ENCODE peak calls at places on chromosomes 16 and 17, in six cellular contexts. Z is prostate gland, R is epithelial cell of esophagus, F is AG10803, M is coronary artery, P is BE2C. J is an unnamed sample.

GRCh38 chr17:46977348-46977747 is 1.7 kb downstream of the RPRML start:
- DNase-seq in F (no peak), R (peak), Z (no peak), P (peak), M (no peak), J (peak)

GRCh38 chr17:33038740-33039139 is 47.1 kb downstream of the SPACA3 start:
- DNase-seq in Z (no peak), M (no peak), P (peak), F (peak), R (peak), J (peak)

GRCh38 chr17:68800731-68801130 is 154.5 kb downstream of the ABCA8 start:
- DNase-seq in Z (no peak), R (no peak), P (no peak), F (peak), M (no peak), J (peak)

GRCh38 chr16:67708368-67708771 is 10.7 kb downstream of the GFOD2 start:
- DNase-seq in F (peak), R (peak), M (no peak), P (no peak), Z (no peak), J (no peak)

GRCh38 chr16:3776316-3776715 is 59.0 kb upstream of the TRAP1 start:
- DNase-seq in M (no peak), R (no peak), Z (no peak), F (no peak), P (no peak), J (no peak)

GRCh38 chr17:19360772-19361171 is 1.8 kb downstream of the B9D1 start:
- DNase-seq in P (no peak), M (no peak), F (no peak), Z (no peak), R (no peak), J (no peak)

GRCh38 chr17:68184816-68185436 is 62.9 kb upstream of the AMZ2 start:
- DNase-seq in Z (no peak), M (no peak), R (no peak), F (no peak), P (no peak), J (no peak)

GRCh38 chr17:70313031-70313430 is 143.7 kb downstream of the KCNJ2 start:
- DNase-seq in M (no peak), P (no peak), R (no peak), Z (no peak), F (peak), J (peak)

GRCh38 chr16:54080524-54081008 is 206.0 kb downstream of the IRX3 start:
- DNase-seq in R (peak), Z (peak), F (peak), P (no peak), M (no peak), J (peak)

GRCh38 chr17:16214190-16215001 is 938 bp downstream of the NCOR1 start:
- DNase-seq in M (no peak), R (peak), P (no peak), Z (no peak), F (peak), J (no peak)

GRCh38 chr16:31700530-31701388 is 172.8 kb upstream of the ZNF267 start:
- DNase-seq in M (no peak), F (peak), P (no peak), Z (peak), R (peak), J (peak)

GRCh38 chr17:71032746-71033273 is 863.5 kb downstream of the KCNJ2 start:
- DNase-seq in M (no peak), P (peak), Z (no peak), R (no peak), F (no peak), J (no peak)

GRCh38 chr17:77218902-77219301 is 78.1 kb downstream of the SEC14L1 start:
- DNase-seq in M (no peak), Z (no peak), P (no peak), R (no peak), F (no peak), J (no peak)

GRCh38 chr17:51169340-51169739 is 3.1 kb downstream of the NME2 start:
- DNase-seq in P (no peak), R (no peak), Z (no peak), M (no peak), F (no peak), J (no peak)

GRCh38 chr17:57256708-57257112 is 387 bp downstream of the MSI2 start:
- DNase-seq in P (no peak), Z (peak), M (no peak), R (peak), F (no peak), J (peak)

GRCh38 chr17:34579017-34579946 is at the start of gene TMEM132E:
- DNase-seq in P (peak), M (no peak), F (peak), Z (peak), R (peak), J (no peak)

GRCh38 chr17:66426397-66427033 is 124.1 kb downstream of the PRKCA start:
- DNase-seq in R (peak), P (no peak), F (no peak), M (no peak), Z (no peak), J (peak)

DNA sequence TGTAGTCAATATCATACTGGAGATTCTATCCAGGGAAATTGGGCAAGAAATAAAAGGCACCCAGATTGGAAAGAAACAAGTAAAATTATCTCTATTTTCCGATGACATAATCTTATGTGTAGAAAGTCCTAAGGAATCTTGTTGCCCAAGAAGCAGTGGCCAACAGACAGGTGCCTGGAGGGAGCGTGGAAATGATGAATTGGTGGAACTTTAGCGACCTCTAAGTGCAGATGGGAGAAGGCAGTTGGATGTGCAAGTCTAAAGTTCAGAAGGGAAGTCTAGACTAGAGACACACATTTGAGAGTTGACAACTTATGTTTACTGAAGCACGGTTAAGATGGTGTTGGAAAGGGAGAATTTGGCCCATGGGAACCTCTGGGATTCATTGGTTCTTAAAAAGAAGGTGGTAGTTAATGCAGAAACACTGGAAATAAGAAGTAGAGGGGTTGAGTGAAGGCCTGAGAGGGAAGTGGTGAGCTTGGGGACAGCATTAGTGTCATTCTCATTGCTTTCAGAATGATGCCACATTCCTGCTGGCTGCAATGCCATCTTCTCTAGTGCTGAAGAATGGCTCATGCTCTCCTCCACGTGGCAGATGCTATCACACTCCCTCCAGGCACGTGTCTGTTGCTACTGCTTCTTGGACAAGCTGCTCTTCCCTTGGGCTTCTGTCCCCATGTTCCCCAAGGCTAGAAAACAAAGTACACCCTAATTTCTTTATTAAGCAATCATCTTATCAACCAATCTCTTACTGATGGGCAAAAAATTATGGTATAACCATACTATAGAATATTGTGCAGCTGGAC is 24.0 kb downstream of the TAT start:
- DNase-seq in F (no peak), M (no peak), Z (no peak), P (no peak), R (peak), J (no peak)
- TF ChIP-seq CTCF in F (no peak), M (no peak), Z (no peak), P (peak), R (peak), J (no peak)

DNA sequence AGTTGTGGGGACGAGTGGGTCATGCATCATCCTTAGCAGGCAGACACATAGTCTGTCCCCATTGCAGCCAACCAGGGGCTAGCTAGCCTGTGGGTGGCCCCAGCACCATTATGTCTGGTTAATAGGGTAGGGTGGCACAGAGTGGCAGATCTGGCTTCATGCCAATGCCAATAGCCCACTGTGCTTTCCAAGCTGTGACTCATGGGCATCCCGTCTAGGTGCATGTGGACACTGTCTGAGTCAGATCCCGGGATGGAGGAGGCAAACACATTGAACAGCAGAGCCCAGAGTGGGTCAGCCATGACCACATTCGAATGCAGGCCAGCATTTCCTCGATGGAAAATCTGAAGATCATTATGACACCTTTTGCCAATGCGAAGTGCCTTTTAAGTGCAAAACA is 2.5 kb downstream of the HS3ST2 start:
- DNase-seq in R (peak), P (no peak), Z (no peak), M (no peak), F (no peak), J (no peak)
- H3K4me3 ChIP-seq in R (no peak), P (peak), Z (no peak), M (peak), F (no peak), J (no peak)

DNA sequence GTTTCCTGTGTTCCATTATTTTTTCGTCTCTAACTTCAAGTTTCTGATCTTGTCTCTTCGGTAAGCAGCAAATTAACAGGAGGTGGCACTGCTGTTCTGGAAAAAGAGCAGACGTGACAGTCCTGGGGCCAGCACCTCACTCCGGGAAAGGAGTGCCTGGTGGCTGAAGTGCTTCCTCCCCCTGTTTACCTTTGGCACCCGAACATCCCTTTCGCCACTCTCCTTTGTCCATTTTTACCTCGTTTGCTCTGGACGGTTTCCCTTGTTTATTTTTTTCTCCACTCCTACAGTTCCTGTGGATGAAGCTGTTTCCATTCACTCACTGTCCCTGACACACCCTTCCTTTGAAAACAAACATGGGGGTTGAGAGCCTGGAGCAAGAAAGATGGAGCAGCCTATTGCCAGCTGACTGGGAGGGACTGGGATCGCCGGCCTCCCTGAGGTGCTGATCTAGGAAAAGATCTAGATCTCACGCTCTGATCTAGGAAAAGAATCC is 12.6 kb downstream of the SAP30BP start:
- DNase-seq in R (peak), P (no peak), Z (peak), F (peak), M (no peak), J (peak)
- TF ChIP-seq CTCF in R (peak), P (no peak), Z (peak), F (peak), M (no peak), J (peak)

DNA sequence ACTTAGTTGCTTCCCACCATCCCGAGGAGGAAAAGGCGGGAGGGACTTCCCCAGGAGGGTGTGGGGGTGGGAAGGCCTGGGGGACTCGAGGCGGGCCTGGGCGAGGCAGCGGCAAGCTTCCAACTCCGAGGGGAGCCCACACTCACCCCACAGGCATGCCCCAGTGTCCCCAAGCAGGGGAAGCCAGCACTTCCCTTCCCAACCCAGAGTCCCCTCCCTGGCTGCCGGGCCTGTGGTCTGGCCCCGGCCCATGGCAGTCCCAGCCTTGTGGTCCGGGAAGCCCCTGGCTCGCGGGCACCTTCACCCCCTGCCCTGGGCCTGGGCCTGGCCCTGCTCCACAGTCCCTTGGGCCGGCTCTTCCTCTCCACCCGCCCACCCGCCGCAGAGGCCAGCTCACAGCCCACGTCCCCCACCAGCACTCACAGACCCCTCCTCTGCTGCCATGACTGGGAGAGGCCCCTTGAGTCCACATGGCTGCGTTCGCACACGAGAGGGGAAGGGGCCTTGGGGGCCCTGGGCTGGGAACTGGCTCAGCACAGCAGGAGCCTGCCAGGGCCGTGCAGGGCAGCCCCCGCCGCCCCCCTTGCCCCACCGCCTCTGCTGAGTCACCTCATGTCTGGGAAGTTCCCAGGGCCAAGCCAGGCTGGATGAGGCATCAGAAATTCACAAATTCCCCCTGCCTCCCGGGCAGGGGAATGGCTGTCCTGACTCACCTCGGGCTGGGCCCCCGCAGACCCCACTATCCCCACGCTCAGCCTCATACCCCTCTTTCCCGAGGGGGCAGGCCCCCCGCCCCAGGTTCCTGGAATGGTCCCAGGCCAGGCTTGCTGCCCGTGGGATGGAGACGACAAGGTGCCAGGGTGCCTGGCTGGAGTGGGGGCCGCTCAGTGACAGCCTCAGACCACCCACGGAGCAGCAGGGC is 27.8 kb downstream of the BAHCC1 start:
- DNase-seq in P (peak), M (peak), F (peak), Z (peak), R (peak), J (peak)
- H3K4me3 ChIP-seq in P (no peak), M (peak), F (peak), Z (no peak), R (no peak), J (peak)

DNA sequence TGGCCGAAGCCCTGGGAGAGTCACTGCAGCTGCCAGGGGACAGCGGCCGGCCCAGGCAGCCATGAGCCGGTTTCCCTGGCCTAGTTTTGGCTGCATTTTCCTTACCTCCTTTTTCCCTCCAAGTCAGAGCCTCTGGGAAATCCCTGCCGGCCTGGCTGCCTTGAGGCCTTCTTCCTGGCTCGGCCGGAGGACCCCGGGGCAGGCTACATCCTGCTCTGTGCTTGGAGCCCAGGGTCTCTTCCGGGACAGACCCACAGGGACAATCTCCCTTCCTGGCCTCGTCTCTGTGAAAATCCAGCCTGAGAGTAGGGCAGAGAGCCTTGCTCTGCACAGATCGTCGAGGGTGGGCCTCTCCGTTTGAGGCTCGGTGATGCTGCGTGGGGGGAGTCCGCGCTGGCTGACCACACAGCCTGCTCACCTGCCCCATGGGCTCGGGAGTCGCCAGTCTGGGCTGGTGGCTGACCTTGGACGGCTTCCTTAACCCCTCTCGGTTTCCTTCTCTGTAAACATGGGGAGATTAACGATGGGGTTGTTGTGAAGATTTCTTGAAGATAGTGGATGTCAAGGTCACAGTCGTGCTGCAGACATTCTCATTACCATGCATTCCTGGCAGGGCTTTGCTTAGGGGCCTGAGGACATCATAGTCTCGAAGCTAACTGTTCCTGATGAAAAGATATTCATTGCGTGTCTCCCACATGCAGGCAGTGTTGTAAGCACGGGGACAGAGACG is 34.8 kb upstream of the CIBAR2 start:
- DNase-seq in M (no peak), Z (no peak), P (peak), F (no peak), R (no peak), J (no peak)
- TF ChIP-seq CTCF in M (no peak), Z (no peak), P (no peak), F (no peak), R (no peak), J (no peak)

GRCh38 chr16:82331397-82331796 is 161.4 kb upstream of the MPHOSPH6 start:
- DNase-seq in F (no peak), P (no peak), R (no peak), M (no peak), Z (no peak), J (no peak)
- H3K4me3 ChIP-seq in F (no peak), P (no peak), R (no peak), M (no peak), Z (no peak), J (no peak)

J was measured in fibroblast of pulmonary artery.